ENCODE peak calls at places on chromosome 1, in six cellular contexts. One of them, this sample, is unnamed.

GRCh38 chr1:239635276-239635675 is 248.9 kb downstream of the CHRM3 start:
- DNase-seq in effector memory CD4-positive, alpha-beta T cell: no peak
- DNase-seq in CD4-positive, CD25-positive, alpha-beta regulatory T cell: no peak
- DNase-seq in tibial artery: no peak
- DNase-seq in fibroblast of mammary gland: no peak
- DNase-seq in GM12878: no peak
- DNase-seq in this sample: no peak

GRCh38 chr1:65224681-65225091 is 76.7 kb downstream of the AK4 start:
- DNase-seq in effector memory CD4-positive, alpha-beta T cell: no peak
- DNase-seq in CD4-positive, CD25-positive, alpha-beta regulatory T cell: no peak
- DNase-seq in tibial artery: no peak
- DNase-seq in fibroblast of mammary gland: no peak
- DNase-seq in GM12878: no peak
- DNase-seq in this sample: no peak

GRCh38 chr1:198492872-198493271 is 47.6 kb downstream of the ATP6V1G3 start:
- DNase-seq in effector memory CD4-positive, alpha-beta T cell: no peak
- DNase-seq in CD4-positive, CD25-positive, alpha-beta regulatory T cell: no peak
- DNase-seq in tibial artery: no peak
- DNase-seq in fibroblast of mammary gland: peak; percentile 95
- DNase-seq in GM12878: no peak
- DNase-seq in this sample: no peak

GRCh38 chr1:220527279-220528048 is 472 bp upstream of the MARK1 start:
- DNase-seq in effector memory CD4-positive, alpha-beta T cell: no peak
- DNase-seq in CD4-positive, CD25-positive, alpha-beta regulatory T cell: no peak
- DNase-seq in tibial artery: peak; percentile 75
- DNase-seq in fibroblast of mammary gland: no peak
- DNase-seq in GM12878: no peak
- DNase-seq in this sample: no peak

GRCh38 chr1:219442575-219442974 is 170.3 kb downstream of the ZC3H11B start:
- DNase-seq in effector memory CD4-positive, alpha-beta T cell: no peak
- DNase-seq in CD4-positive, CD25-positive, alpha-beta regulatory T cell: no peak
- DNase-seq in tibial artery: no peak
- DNase-seq in fibroblast of mammary gland: peak; percentile 77
- DNase-seq in GM12878: no peak
- DNase-seq in this sample: no peak

GRCh38 chr1:219271914-219272545 is 98.4 kb downstream of the LYPLAL1 start:
- DNase-seq in effector memory CD4-positive, alpha-beta T cell: no peak
- DNase-seq in CD4-positive, CD25-positive, alpha-beta regulatory T cell: no peak
- DNase-seq in tibial artery: no peak
- DNase-seq in fibroblast of mammary gland: peak; percentile 63
- DNase-seq in GM12878: no peak
- DNase-seq in this sample: no peak

GRCh38 chr1:42679364-42679983 is 2.7 kb upstream of the YBX1 start:
- DNase-seq in effector memory CD4-positive, alpha-beta T cell: no peak
- DNase-seq in CD4-positive, CD25-positive, alpha-beta regulatory T cell: no peak
- DNase-seq in tibial artery: no peak
- DNase-seq in fibroblast of mammary gland: peak; percentile 87
- DNase-seq in GM12878: no peak
- DNase-seq in this sample: no peak

GRCh38 chr1:79373481-79374132 is 367.1 kb upstream of the ADGRL4 start:
- DNase-seq in effector memory CD4-positive, alpha-beta T cell: no peak
- DNase-seq in CD4-positive, CD25-positive, alpha-beta regulatory T cell: no peak
- DNase-seq in tibial artery: no peak
- DNase-seq in fibroblast of mammary gland: peak; percentile 23
- DNase-seq in GM12878: no peak
- DNase-seq in this sample: no peak

GRCh38 chr1:47931395-47931794 is 65.8 kb downstream of the TRABD2B start:
- DNase-seq in effector memory CD4-positive, alpha-beta T cell: no peak
- DNase-seq in CD4-positive, CD25-positive, alpha-beta regulatory T cell: no peak
- DNase-seq in tibial artery: peak; percentile 75
- DNase-seq in fibroblast of mammary gland: no peak
- DNase-seq in GM12878: no peak
- DNase-seq in this sample: no peak

GRCh38 chr1:198763298-198763714 is 124.5 kb downstream of the PTPRC start:
- DNase-seq in effector memory CD4-positive, alpha-beta T cell: no peak
- DNase-seq in CD4-positive, CD25-positive, alpha-beta regulatory T cell: no peak
- DNase-seq in tibial artery: no peak
- DNase-seq in fibroblast of mammary gland: peak; percentile 59
- DNase-seq in GM12878: no peak
- DNase-seq in this sample: no peak

GRCh38 chr1:19797827-19798226 is 1.9 kb downstream of the TMCO4 start:
- DNase-seq in effector memory CD4-positive, alpha-beta T cell: no peak
- DNase-seq in CD4-positive, CD25-positive, alpha-beta regulatory T cell: no peak
- DNase-seq in tibial artery: no peak
- DNase-seq in fibroblast of mammary gland: no peak
- DNase-seq in GM12878: no peak
- DNase-seq in this sample: no peak

GRCh38 chr1:209383907-209384709 is 199.4 kb upstream of the CAMK1G start:
- DNase-seq in effector memory CD4-positive, alpha-beta T cell: no peak
- DNase-seq in CD4-positive, CD25-positive, alpha-beta regulatory T cell: no peak
- DNase-seq in tibial artery: no peak
- DNase-seq in fibroblast of mammary gland: no peak
- DNase-seq in GM12878: no peak
- DNase-seq in this sample: no peak

GRCh38 chr1:217333939-217334338 is 297.0 kb downstream of the GPATCH2 start:
- DNase-seq in effector memory CD4-positive, alpha-beta T cell: no peak
- DNase-seq in CD4-positive, CD25-positive, alpha-beta regulatory T cell: no peak
- DNase-seq in tibial artery: no peak
- DNase-seq in fibroblast of mammary gland: peak; percentile 41
- DNase-seq in GM12878: no peak
- DNase-seq in this sample: no peak

GRCh38 chr1:8718878-8719361 is 98.5 kb downstream of the RERE start:
- DNase-seq in effector memory CD4-positive, alpha-beta T cell: no peak
- DNase-seq in CD4-positive, CD25-positive, alpha-beta regulatory T cell: no peak
- DNase-seq in tibial artery: no peak
- DNase-seq in fibroblast of mammary gland: no peak
- DNase-seq in GM12878: no peak
- DNase-seq in this sample: no peak

GRCh38 chr1:143699115-143699514 is 272.7 kb downstream of the FAM72C start:
- DNase-seq in effector memory CD4-positive, alpha-beta T cell: no peak
- DNase-seq in CD4-positive, CD25-positive, alpha-beta regulatory T cell: no peak
- DNase-seq in tibial artery: no peak
- DNase-seq in fibroblast of mammary gland: no peak
- DNase-seq in GM12878: no peak
- DNase-seq in this sample: no peak

GRCh38 chr1:200134116-200134515 is 106.6 kb downstream of the NR5A2 start:
- DNase-seq in effector memory CD4-positive, alpha-beta T cell: no peak
- DNase-seq in CD4-positive, CD25-positive, alpha-beta regulatory T cell: no peak
- DNase-seq in tibial artery: no peak
- DNase-seq in fibroblast of mammary gland: no peak
- DNase-seq in GM12878: no peak
- DNase-seq in this sample: no peak

GRCh38 chr1:43534256-43534655 is 3.6 kb downstream of the PTPRF start:
- DNase-seq in effector memory CD4-positive, alpha-beta T cell: no peak
- DNase-seq in CD4-positive, CD25-positive, alpha-beta regulatory T cell: no peak
- DNase-seq in tibial artery: no peak
- DNase-seq in fibroblast of mammary gland: no peak
- DNase-seq in GM12878: no peak
- DNase-seq in this sample: no peak

GRCh38 chr1:156319664-156320063 is 18.4 kb downstream of the CCT3 start:
- DNase-seq in effector memory CD4-positive, alpha-beta T cell: no peak
- DNase-seq in CD4-positive, CD25-positive, alpha-beta regulatory T cell: peak; percentile 29
- DNase-seq in tibial artery: no peak
- DNase-seq in fibroblast of mammary gland: peak; percentile 35
- DNase-seq in GM12878: no peak
- DNase-seq in this sample: no peak

GRCh38 chr1:178506177-178506576 is 6.7 kb upstream of the TEX35 start:
- DNase-seq in effector memory CD4-positive, alpha-beta T cell: no peak
- DNase-seq in CD4-positive, CD25-positive, alpha-beta regulatory T cell: no peak
- DNase-seq in tibial artery: peak; percentile 37
- DNase-seq in fibroblast of mammary gland: no peak
- DNase-seq in GM12878: no peak
- DNase-seq in this sample: no peak

DNA sequence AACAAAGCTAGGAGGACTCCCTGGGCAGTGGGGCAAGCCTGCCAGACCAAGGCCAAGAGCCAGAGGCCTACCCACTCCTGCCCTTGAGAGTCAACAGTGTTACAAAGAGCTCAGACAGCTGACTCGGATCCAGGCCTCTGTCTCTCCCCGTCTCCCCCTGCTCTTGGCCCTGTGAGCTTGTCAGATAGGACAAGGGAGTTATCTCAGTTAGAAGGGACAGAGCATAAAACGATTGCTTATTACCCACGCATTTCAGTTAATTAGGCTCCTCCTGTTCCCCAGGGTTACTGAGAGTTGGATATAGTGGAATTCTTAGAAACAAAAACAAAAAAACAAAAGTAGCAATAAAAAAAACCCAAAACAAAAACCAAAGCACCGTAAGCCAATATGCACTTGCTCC is 1.3 kb downstream of the SLC41A1 start:
- DNase-seq in effector memory CD4-positive, alpha-beta T cell: no peak
- DNase-seq in CD4-positive, CD25-positive, alpha-beta regulatory T cell: no peak
- DNase-seq in tibial artery: no peak
- DNase-seq in fibroblast of mammary gland: no peak
- DNase-seq in GM12878: no peak
- DNase-seq in this sample: no peak
- H3K4me3 ChIP-seq in effector memory CD4-positive, alpha-beta T cell: peak overlapping the region; percentile 82
- H3K4me3 ChIP-seq in CD4-positive, CD25-positive, alpha-beta regulatory T cell: peak overlapping the region; percentile 87
- H3K4me3 ChIP-seq in tibial artery: peak overlapping the region; percentile 93
- H3K4me3 ChIP-seq in fibroblast of mammary gland: peak overlapping the region; percentile 78
- H3K4me3 ChIP-seq in GM12878: no peak overlapping the region
- H3K4me3 ChIP-seq in this sample: peak overlapping the region; percentile 69

DNA sequence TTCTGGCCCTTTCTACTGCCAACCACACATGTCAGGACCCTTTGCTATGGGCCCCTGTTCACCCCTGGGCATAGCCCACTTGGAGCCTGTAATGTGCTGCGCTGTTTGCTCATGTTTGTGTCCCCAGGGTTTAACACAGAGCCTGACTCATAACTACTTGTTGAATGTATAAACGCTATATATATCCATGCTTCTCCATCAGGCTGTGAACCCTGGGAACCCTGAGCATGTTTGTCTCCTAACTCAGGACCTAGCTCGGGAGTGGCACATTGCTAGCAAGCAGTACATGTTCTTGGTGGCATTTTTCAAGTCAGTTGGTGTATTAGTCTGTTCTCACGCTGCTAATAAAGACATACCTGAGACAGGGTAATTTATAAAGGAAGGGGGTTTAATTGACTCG is 8.0 kb downstream of the OLFML3 start:
- DNase-seq in effector memory CD4-positive, alpha-beta T cell: no peak
- DNase-seq in CD4-positive, CD25-positive, alpha-beta regulatory T cell: no peak
- DNase-seq in tibial artery: no peak
- DNase-seq in fibroblast of mammary gland: no peak
- DNase-seq in GM12878: no peak
- DNase-seq in this sample: no peak
- H3K4me3 ChIP-seq in effector memory CD4-positive, alpha-beta T cell: no peak overlapping the region
- H3K4me3 ChIP-seq in CD4-positive, CD25-positive, alpha-beta regulatory T cell: no peak overlapping the region
- H3K4me3 ChIP-seq in tibial artery: no peak overlapping the region
- H3K4me3 ChIP-seq in fibroblast of mammary gland: no peak overlapping the region
- H3K4me3 ChIP-seq in GM12878: no peak overlapping the region
- H3K4me3 ChIP-seq in this sample: no peak overlapping the region

DNA sequence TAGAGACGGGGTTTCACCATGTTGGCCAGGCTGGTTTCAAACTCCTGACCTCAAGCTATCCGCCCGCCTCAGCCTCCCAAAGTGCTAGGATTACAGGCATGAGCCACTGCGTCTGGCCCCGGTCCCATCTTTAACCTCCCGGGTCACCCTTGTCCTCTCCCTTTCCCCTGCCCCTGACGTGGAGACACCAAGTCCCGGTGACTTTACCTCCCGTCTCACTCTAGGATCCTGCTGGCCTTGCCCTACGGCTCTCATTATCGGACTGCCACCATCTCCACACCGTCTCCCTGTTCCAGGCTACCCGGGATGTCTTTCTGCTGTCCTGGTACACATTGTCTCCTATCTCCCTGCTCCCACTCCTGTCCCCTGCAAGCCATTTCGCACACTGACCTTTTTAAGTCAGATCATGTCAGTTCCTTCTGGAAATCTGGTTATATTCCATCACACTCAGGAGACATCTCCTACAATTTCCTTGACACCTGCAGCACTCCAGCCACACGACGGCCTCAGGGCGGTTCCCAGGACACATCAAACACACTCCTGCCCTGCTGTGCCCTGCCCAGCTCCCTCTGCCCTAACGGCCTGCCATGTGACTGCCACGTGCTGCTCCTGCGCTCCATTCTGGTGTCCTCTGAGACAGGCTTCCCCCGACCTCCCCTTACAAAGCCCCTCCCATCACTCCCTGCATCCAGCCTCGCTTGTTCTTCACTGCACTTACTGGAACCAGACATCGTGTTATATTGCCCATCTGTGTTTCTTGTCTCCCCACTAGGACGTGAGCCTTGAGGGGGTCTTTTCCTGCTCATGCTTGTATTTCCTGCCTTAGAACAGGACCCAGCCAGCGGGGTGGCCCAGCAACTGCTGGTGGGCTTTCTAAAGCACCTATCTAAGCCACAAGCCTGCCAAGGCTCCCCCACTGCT is 32.7 kb downstream of the TTC39A start:
- DNase-seq in effector memory CD4-positive, alpha-beta T cell: no peak
- DNase-seq in CD4-positive, CD25-positive, alpha-beta regulatory T cell: no peak
- DNase-seq in tibial artery: no peak
- DNase-seq in fibroblast of mammary gland: no peak
- DNase-seq in GM12878: no peak
- DNase-seq in this sample: no peak
- H3K4me3 ChIP-seq in effector memory CD4-positive, alpha-beta T cell: no peak overlapping the region
- H3K4me3 ChIP-seq in CD4-positive, CD25-positive, alpha-beta regulatory T cell: no peak overlapping the region
- H3K4me3 ChIP-seq in tibial artery: peak overlapping the region; percentile 54
- H3K4me3 ChIP-seq in fibroblast of mammary gland: no peak overlapping the region
- H3K4me3 ChIP-seq in GM12878: peak overlapping the region; percentile 62
- H3K4me3 ChIP-seq in this sample: no peak overlapping the region

GRCh38 chr1:109280768-109281356 is 2.1 kb downstream of the PSRC1 start:
- DNase-seq in effector memory CD4-positive, alpha-beta T cell: no peak
- DNase-seq in CD4-positive, CD25-positive, alpha-beta regulatory T cell: no peak
- DNase-seq in tibial artery: no peak
- DNase-seq in fibroblast of mammary gland: no peak
- DNase-seq in GM12878: no peak
- DNase-seq in this sample: no peak
- H3K4me3 ChIP-seq in effector memory CD4-positive, alpha-beta T cell: no peak overlapping the region
- H3K4me3 ChIP-seq in CD4-positive, CD25-positive, alpha-beta regulatory T cell: no peak overlapping the region
- H3K4me3 ChIP-seq in tibial artery: no peak overlapping the region
- H3K4me3 ChIP-seq in fibroblast of mammary gland: no peak overlapping the region
- H3K4me3 ChIP-seq in GM12878: no peak overlapping the region
- H3K4me3 ChIP-seq in this sample: no peak overlapping the region

GRCh38 chr1:2050793-2051682 is 827 bp downstream of the PRKCZ start:
- DNase-seq in effector memory CD4-positive, alpha-beta T cell: no peak
- DNase-seq in CD4-positive, CD25-positive, alpha-beta regulatory T cell: no peak
- DNase-seq in tibial artery: no peak
- DNase-seq in fibroblast of mammary gland: no peak
- DNase-seq in GM12878: no peak
- DNase-seq in this sample: no peak
- H3K4me3 ChIP-seq in effector memory CD4-positive, alpha-beta T cell: peak overlapping the region; percentile 57
- H3K4me3 ChIP-seq in CD4-positive, CD25-positive, alpha-beta regulatory T cell: peak overlapping the region; percentile 43
- H3K4me3 ChIP-seq in tibial artery: peak overlapping the region; percentile 35
- H3K4me3 ChIP-seq in fibroblast of mammary gland: no peak overlapping the region
- H3K4me3 ChIP-seq in GM12878: peak overlapping the region; percentile 67
- H3K4me3 ChIP-seq in this sample: peak overlapping the region; percentile 33

GRCh38 chr1:147591246-147591891 is 50.1 kb downstream of the BCL9 start:
- DNase-seq in effector memory CD4-positive, alpha-beta T cell: no peak
- DNase-seq in CD4-positive, CD25-positive, alpha-beta regulatory T cell: no peak
- DNase-seq in tibial artery: no peak
- DNase-seq in fibroblast of mammary gland: no peak
- DNase-seq in GM12878: no peak
- DNase-seq in this sample: no peak

GRCh38 chr1:147586412-147586811 is 45.1 kb downstream of the BCL9 start:
- DNase-seq in effector memory CD4-positive, alpha-beta T cell: no peak
- DNase-seq in CD4-positive, CD25-positive, alpha-beta regulatory T cell: no peak
- DNase-seq in tibial artery: no peak
- DNase-seq in fibroblast of mammary gland: no peak
- DNase-seq in GM12878: no peak
- DNase-seq in this sample: no peak

GRCh38 chr1:147580609-147581008 is 39.3 kb downstream of the BCL9 start:
- DNase-seq in effector memory CD4-positive, alpha-beta T cell: no peak
- DNase-seq in CD4-positive, CD25-positive, alpha-beta regulatory T cell: no peak
- DNase-seq in tibial artery: no peak
- DNase-seq in fibroblast of mammary gland: no peak
- DNase-seq in GM12878: no peak
- DNase-seq in this sample: no peak

GRCh38 chr1:147581459-147581858 is 40.2 kb downstream of the BCL9 start:
- DNase-seq in effector memory CD4-positive, alpha-beta T cell: no peak
- DNase-seq in CD4-positive, CD25-positive, alpha-beta regulatory T cell: no peak
- DNase-seq in tibial artery: no peak
- DNase-seq in fibroblast of mammary gland: no peak
- DNase-seq in GM12878: no peak
- DNase-seq in this sample: no peak

GRCh38 chr1:147585640-147586383 is 44.5 kb downstream of the BCL9 start:
- DNase-seq in effector memory CD4-positive, alpha-beta T cell: no peak
- DNase-seq in CD4-positive, CD25-positive, alpha-beta regulatory T cell: no peak
- DNase-seq in tibial artery: no peak
- DNase-seq in fibroblast of mammary gland: no peak
- DNase-seq in GM12878: no peak
- DNase-seq in this sample: no peak
- H3K4me3 ChIP-seq in effector memory CD4-positive, alpha-beta T cell: no peak overlapping the region
- H3K4me3 ChIP-seq in CD4-positive, CD25-positive, alpha-beta regulatory T cell: no peak overlapping the region
- H3K4me3 ChIP-seq in tibial artery: no peak overlapping the region
- H3K4me3 ChIP-seq in fibroblast of mammary gland: no peak overlapping the region
- H3K4me3 ChIP-seq in GM12878: no peak overlapping the region
- H3K4me3 ChIP-seq in this sample: no peak overlapping the region